ENCODE peak calls at places on chromosomes 16 and 17, in four cellular contexts. One of them, this sample, is unnamed.

GRCh38 chr16:85345129-85345639 is 232.9 kb upstream of the CIBAR2 start:
- DNase-seq in cardiac fibroblast: no peak
- DNase-seq in NCI-H748 treated with DMSO at 0.1 percent for 48 hours: no peak
- DNase-seq in WTC11: no peak
- DNase-seq in this sample: no peak

GRCh38 chr17:75518201-75518600 is 1.9 kb downstream of the TSEN54 start:
- DNase-seq in cardiac fibroblast: no peak
- DNase-seq in NCI-H748 treated with DMSO at 0.1 percent for 48 hours: no peak
- DNase-seq in WTC11: no peak
- DNase-seq in this sample: no peak

GRCh38 chr17:82062076-82062983 is 3.3 kb downstream of the DUS1L start:
- DNase-seq in cardiac fibroblast: no peak
- DNase-seq in NCI-H748 treated with DMSO at 0.1 percent for 48 hours: no peak
- DNase-seq in WTC11: no peak
- DNase-seq in this sample: no peak

GRCh38 chr17:2749784-2750181 is 331 bp upstream of the CCDC92B start:
- DNase-seq in cardiac fibroblast: peak
- DNase-seq in NCI-H748 treated with DMSO at 0.1 percent for 48 hours: peak
- DNase-seq in WTC11: peak
- DNase-seq in this sample: peak

GRCh38 chr17:39462644-39463375 is 1.5 kb downstream of the CDK12 start:
- DNase-seq in cardiac fibroblast: peak
- DNase-seq in NCI-H748 treated with DMSO at 0.1 percent for 48 hours: no peak
- DNase-seq in WTC11: peak
- DNase-seq in this sample: no peak

GRCh38 chr17:32518856-32519768 is 32.3 kb downstream of the CDK5R1 start:
- DNase-seq in cardiac fibroblast: peak
- DNase-seq in NCI-H748 treated with DMSO at 0.1 percent for 48 hours: peak
- DNase-seq in WTC11: peak
- DNase-seq in this sample: no peak

GRCh38 chr17:28597606-28598383 is 1.0 kb downstream of the SPAG5 start:
- DNase-seq in cardiac fibroblast: no peak
- DNase-seq in NCI-H748 treated with DMSO at 0.1 percent for 48 hours: no peak
- DNase-seq in WTC11: no peak
- DNase-seq in this sample: no peak

GRCh38 chr17:79808763-79809529 is 12.1 kb upstream of the CBX8 start:
- DNase-seq in cardiac fibroblast: peak
- DNase-seq in NCI-H748 treated with DMSO at 0.1 percent for 48 hours: peak
- DNase-seq in WTC11: no peak
- DNase-seq in this sample: no peak

GRCh38 chr17:57570740-57571344 is 174.3 kb downstream of the CCDC182 start:
- DNase-seq in cardiac fibroblast: no peak
- DNase-seq in NCI-H748 treated with DMSO at 0.1 percent for 48 hours: no peak
- DNase-seq in WTC11: no peak
- DNase-seq in this sample: no peak

GRCh38 chr16:67674851-67675578 is 8.4 kb downstream of the C16orf86 start:
- DNase-seq in cardiac fibroblast: no peak
- DNase-seq in NCI-H748 treated with DMSO at 0.1 percent for 48 hours: no peak
- DNase-seq in WTC11: no peak
- DNase-seq in this sample: no peak

GRCh38 chr17:28675485-28675884 is 13.5 kb downstream of the SUPT6H start:
- DNase-seq in cardiac fibroblast: no peak
- DNase-seq in NCI-H748 treated with DMSO at 0.1 percent for 48 hours: no peak
- DNase-seq in WTC11: no peak
- DNase-seq in this sample: no peak

GRCh38 chr17:50426814-50427787 is 1.1 kb downstream of the ACSF2 start:
- DNase-seq in cardiac fibroblast: peak
- DNase-seq in NCI-H748 treated with DMSO at 0.1 percent for 48 hours: no peak
- DNase-seq in WTC11: peak
- DNase-seq in this sample: peak

GRCh38 chr16:51134269-51134812 is 16.7 kb downstream of the SALL1 start:
- DNase-seq in cardiac fibroblast: no peak
- DNase-seq in NCI-H748 treated with DMSO at 0.1 percent for 48 hours: no peak
- DNase-seq in WTC11: peak
- DNase-seq in this sample: no peak

GRCh38 chr17:76805319-76805718 is 62.9 kb upstream of the MGAT5B start:
- DNase-seq in cardiac fibroblast: peak
- DNase-seq in NCI-H748 treated with DMSO at 0.1 percent for 48 hours: no peak
- DNase-seq in WTC11: no peak
- DNase-seq in this sample: peak

GRCh38 chr16:50683689-50684374 is 2.7 kb upstream of the SNX20 start:
- DNase-seq in cardiac fibroblast: no peak
- DNase-seq in NCI-H748 treated with DMSO at 0.1 percent for 48 hours: no peak
- DNase-seq in WTC11: no peak
- DNase-seq in this sample: no peak

GRCh38 chr17:41796066-41796895 is 9.8 kb upstream of the JUP start:
- DNase-seq in cardiac fibroblast: no peak
- DNase-seq in NCI-H748 treated with DMSO at 0.1 percent for 48 hours: no peak
- DNase-seq in WTC11: no peak
- DNase-seq in this sample: no peak

GRCh38 chr17:81866440-81867122 is 4.6 kb downstream of the ARHGDIA start:
- DNase-seq in cardiac fibroblast: peak
- DNase-seq in NCI-H748 treated with DMSO at 0.1 percent for 48 hours: no peak
- DNase-seq in WTC11: no peak
- DNase-seq in this sample: peak

GRCh38 chr17:76086384-76086783 is 7.4 kb downstream of the ZACN start:
- DNase-seq in cardiac fibroblast: no peak
- DNase-seq in NCI-H748 treated with DMSO at 0.1 percent for 48 hours: no peak
- DNase-seq in WTC11: no peak
- DNase-seq in this sample: no peak

GRCh38 chr16:71542377-71542776 is 16.2 kb downstream of the CHST4 start:
- DNase-seq in cardiac fibroblast: peak
- DNase-seq in NCI-H748 treated with DMSO at 0.1 percent for 48 hours: peak
- DNase-seq in WTC11: peak
- DNase-seq in this sample: peak

GRCh38 chr17:50139950-50140885 is 10.3 kb upstream of the SAMD14 start:
- DNase-seq in cardiac fibroblast: peak
- DNase-seq in NCI-H748 treated with DMSO at 0.1 percent for 48 hours: peak
- DNase-seq in WTC11: peak
- DNase-seq in this sample: peak

GRCh38 chr16:68300736-68301459 is 9.8 kb downstream of the SLC7A6OS start:
- DNase-seq in cardiac fibroblast: no peak
- DNase-seq in NCI-H748 treated with DMSO at 0.1 percent for 48 hours: no peak
- DNase-seq in WTC11: no peak
- DNase-seq in this sample: no peak

GRCh38 chr17:32813021-32813420 is 63.9 kb downstream of the MYO1D start:
- DNase-seq in cardiac fibroblast: peak
- DNase-seq in NCI-H748 treated with DMSO at 0.1 percent for 48 hours: no peak
- DNase-seq in WTC11: no peak
- DNase-seq in this sample: peak

GRCh38 chr16:637081-638018 is 1.2 kb upstream of the METTL26 start:
- DNase-seq in cardiac fibroblast: peak
- DNase-seq in NCI-H748 treated with DMSO at 0.1 percent for 48 hours: no peak
- DNase-seq in WTC11: peak
- DNase-seq in this sample: peak

This sample was measured in brain microvascular endothelial cell.